ENCODE peak calls at places on chromosomes 6 and 20, in ten cellular contexts. J is HS-27A; X is renal cortical epithelial cell; G is foreskin keratinocyte; D is HCT116; P is fibroblast of lung; R is activated CD8-positive, alpha-beta memory T cell treated with anti-CD3 and anti-CD28 coated beads, Interleukin-2, amount 50 U/mL, for 4 hours; A is amygdala; C is aorta; E is HEK293T. F is an unnamed sample.

GRCh38 chr6:143514996-143515760 is 3.7 kb upstream of the FUCA2 start:
- DNase-seq in J (no peak), X (no peak), G (no peak), D (no peak), P (peak; percentile 55), R (no peak), A (no peak), C (peak; percentile 66), E (no peak), F (peak; percentile 77)

GRCh38 chr6:18493421-18493891 is 106.3 kb downstream of the RNF144B start:
- DNase-seq in J (no peak), X (peak; percentile 97), G (peak; percentile 12), D (no peak), P (no peak), R (no peak), A (no peak), C (no peak), E (no peak), F (no peak)

GRCh38 chr20:32168184-32168910 is 39.2 kb downstream of the PLAGL2 start:
- DNase-seq in J (no peak), X (peak; percentile 66), G (no peak), D (peak; percentile 3), P (peak; percentile 54), R (no peak), A (no peak), C (peak; percentile 9), E (no peak), F (peak; percentile 22)

GRCh38 chr20:36519944-36520343 is 21.4 kb upstream of the MYL9 start:
- DNase-seq in J (no peak), X (no peak), G (no peak), D (no peak), P (peak; percentile 33), R (no peak), A (no peak), C (no peak), E (no peak), F (no peak)

GRCh38 chr6:47042238-47042843 is at the start of gene ADGRF1:
- DNase-seq in J (no peak), X (peak; percentile 86), G (peak; percentile 75), D (no peak), P (peak; percentile 24), R (no peak), A (no peak), C (no peak), E (no peak), F (no peak)

GRCh38 chr20:31758521-31758920 is 19.4 kb downstream of the TPX2 start:
- DNase-seq in J (no peak), X (no peak), G (no peak), D (no peak), P (no peak), R (no peak), A (no peak), C (no peak), E (no peak), F (no peak)

GRCh38 chr6:49541210-49541724 is 9.2 kb upstream of the C6orf141 start:
- DNase-seq in J (peak; percentile 33), X (peak; percentile 96), G (peak; percentile 98), D (peak; percentile 56), P (peak; percentile 93), R (no peak), A (no peak), C (no peak), E (no peak), F (no peak)

GRCh38 chr6:43776115-43776798 is 6.2 kb downstream of the VEGFA start:
- DNase-seq in J (no peak), X (peak; percentile 66), G (no peak), D (no peak), P (no peak), R (peak; percentile 7), A (no peak), C (peak; percentile 18), E (no peak), F (no peak)

GRCh38 chr6:613981-614380 is 42.9 kb downstream of the HUS1B start:
- DNase-seq in J (no peak), X (no peak), G (no peak), D (no peak), P (no peak), R (no peak), A (no peak), C (no peak), E (no peak), F (no peak)

F was measured in coronary artery.